ENCODE peak calls at places on chromosomes 6 and 20, in four cellular contexts. J is IMR-90; G is CD8-positive, alpha-beta memory T cell; S is heart left ventricle. K is an unnamed sample.

GRCh38 chr20:24943196-24943595 is 5.9 kb upstream of the CST7 start:
- DNase-seq in J (no peak), G (no peak), S (no peak), K (no peak)

GRCh38 chr6:48249071-48249470 is 138.1 kb upstream of the PTCHD4 start:
- DNase-seq in J (no peak), G (no peak), S (no peak), K (no peak)

GRCh38 chr20:50445367-50446151 is 64.6 kb upstream of the PTPN1 start:
- DNase-seq in J (no peak), G (no peak), S (no peak), K (no peak)

GRCh38 chr6:119195848-119196247 is 117.4 kb upstream of the FAM184A start:
- DNase-seq in J (no peak), G (no peak), S (no peak), K (no peak)

GRCh38 chr20:16752901-16753300 is 4.7 kb downstream of the OTOR start:
- DNase-seq in J (peak; percentile 3), G (no peak), S (no peak), K (no peak)

GRCh38 chr20:3889489-3890409 is 562 bp downstream of the PANK2 start:
- DNase-seq in J (no peak), G (peak; percentile 26), S (peak; percentile 77), K (no peak)

GRCh38 chr20:46683939-46684750 is 5.1 kb downstream of the TP53RK start:
- DNase-seq in J (peak; percentile 80), G (no peak), S (no peak), K (no peak)

GRCh38 chr20:41355598-41356203 is 10.9 kb downstream of the EMILIN3 start:
- DNase-seq in J (no peak), G (no peak), S (peak; percentile 39), K (no peak)

GRCh38 chr6:100022847-100023246 is 28.8 kb upstream of the MCHR2 start:
- DNase-seq in J (no peak), G (no peak), S (no peak), K (no peak)

DNA sequence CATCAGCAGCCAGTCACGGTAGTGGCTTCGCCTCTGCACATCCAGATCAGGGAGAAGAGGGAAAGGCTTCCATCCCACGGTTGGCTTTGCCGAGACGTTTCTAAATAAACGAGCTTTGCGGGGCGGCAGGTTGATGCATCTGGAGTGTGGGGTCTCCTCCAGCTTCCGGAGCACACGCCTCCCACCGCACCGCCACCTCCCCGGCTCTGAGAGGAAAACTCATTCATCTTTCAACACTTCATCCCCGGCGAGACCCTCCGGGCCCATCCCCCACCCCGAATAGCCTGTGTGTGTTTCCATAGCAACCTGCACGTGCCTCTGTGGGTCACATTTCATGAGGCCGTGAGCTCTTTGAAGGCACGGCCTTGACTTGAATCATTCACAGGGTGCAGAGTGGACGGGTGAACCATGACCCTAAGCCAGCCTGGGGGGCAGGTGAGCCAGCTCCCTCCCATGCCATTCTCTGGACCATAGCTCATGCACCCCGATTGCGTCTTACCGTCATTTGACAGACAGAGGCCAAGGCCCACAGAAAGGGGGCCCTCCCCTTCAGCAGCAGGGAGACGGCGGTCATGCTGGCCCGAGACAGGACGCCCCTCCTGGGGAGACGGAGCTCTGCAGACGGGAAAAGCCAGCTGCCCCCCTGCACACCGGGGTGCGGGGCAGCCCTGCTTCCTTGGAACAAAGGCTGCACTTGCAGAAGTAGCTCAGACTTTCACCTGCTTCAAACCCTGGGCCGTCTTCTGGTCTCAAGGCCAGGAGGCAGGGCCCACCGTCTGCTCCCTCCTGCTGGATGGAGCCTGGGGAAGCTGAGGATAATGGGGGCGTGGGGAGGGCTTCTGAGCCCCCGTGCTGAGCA is 16.3 kb upstream of the CHRNA4 start:
- DNase-seq in J (no peak), G (no peak), S (no peak), K (no peak)
- H3K4me3 ChIP-seq in J (no peak overlapping the region), G (no peak overlapping the region), S (no peak overlapping the region), K (no peak overlapping the region)

GRCh38 chr6:26299286-26300042 is 65.5 kb upstream of the BTN3A2 start:
- DNase-seq in J (no peak), G (no peak), S (no peak), K (no peak)
- H3K4me3 ChIP-seq in J (no peak overlapping the region), G (no peak overlapping the region), S (no peak overlapping the region), K (no peak overlapping the region)

GRCh38 chr6:36954262-36954931 is at the start of gene PI16:
- DNase-seq in J (no peak), G (no peak), S (no peak), K (peak; percentile 97)
- H3K4me3 ChIP-seq in J (no peak within 1 kb of the TSS), G (peak within 1 kb of the TSS; percentile 52), S (no peak within 1 kb of the TSS), K (peak within 1 kb of the TSS; percentile 50)

GRCh38 chr20:63735859-63736718 is at the start of gene LIME1:
- DNase-seq in J (no peak), G (peak; percentile 76), S (peak; percentile 75), K (peak; percentile 90)
- H3K4me3 ChIP-seq in J (no peak within 1 kb of the TSS), G (peak within 1 kb of the TSS; percentile 96), S (no peak within 1 kb of the TSS), K (peak within 1 kb of the TSS; percentile 93)

GRCh38 chr6:4880373-4880762 is 104.2 kb downstream of the CDYL start:
- DNase-seq in J (no peak), G (no peak), S (no peak), K (no peak)
- H3K4me3 ChIP-seq in J (no peak overlapping the region), G (no peak overlapping the region), S (no peak overlapping the region), K (no peak overlapping the region)

GRCh38 chr20:48787861-48788375 is 39.9 kb downstream of the PREX1 start:
- DNase-seq in J (peak; percentile 47), G (no peak), S (no peak), K (no peak)
- H3K4me3 ChIP-seq in J (no peak overlapping the region), G (no peak overlapping the region), S (no peak overlapping the region), K (no peak overlapping the region)

DNA sequence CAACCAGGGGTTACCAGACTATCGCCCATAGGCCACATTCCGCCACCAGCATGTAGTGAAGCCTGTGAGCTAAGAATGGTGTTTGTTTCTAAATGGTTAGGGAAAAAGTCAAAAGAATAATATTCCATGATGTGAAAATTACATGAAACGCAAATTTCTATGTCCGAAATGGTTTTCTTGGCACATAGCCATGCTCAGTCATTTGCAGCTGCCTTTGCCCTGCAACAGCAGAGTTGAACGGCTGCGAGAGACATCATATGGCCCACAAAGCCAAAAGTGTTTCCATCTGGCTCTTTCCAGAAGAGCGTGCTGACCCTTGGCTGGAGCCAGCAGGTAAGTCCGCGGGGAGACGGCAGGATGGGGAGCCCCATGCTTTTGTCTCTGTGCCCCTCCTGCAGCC is 60.7 kb downstream of the FAM120B start:
- DNase-seq in J (peak; percentile 14), G (no peak), S (no peak), K (no peak)
- H3K4me3 ChIP-seq in J (no peak overlapping the region), G (no peak overlapping the region), S (no peak overlapping the region), K (no peak overlapping the region)